ENCODE peak calls at places on chromosome 6, in six cellular contexts. One of them, this sample, is unnamed.

GRCh38 chr6:160931378-160932343 is 59.9 kb upstream of the MAP3K4 start:
- DNase-seq in heart right ventricle: no peak
- DNase-seq in GM20000: peak
- DNase-seq in nephron progenitor cell: no peak
- DNase-seq in mesothelial cell of epicardium: no peak
- DNase-seq in CD8-positive, alpha-beta T cell: no peak
- DNase-seq in this sample: no peak

GRCh38 chr6:37123957-37124729 is 45.8 kb upstream of the PIM1 start:
- DNase-seq in GM20000: no peak
- DNase-seq in heart right ventricle: no peak
- DNase-seq in nephron progenitor cell: no peak
- DNase-seq in mesothelial cell of epicardium: no peak
- DNase-seq in CD8-positive, alpha-beta T cell: no peak
- DNase-seq in this sample: no peak

GRCh38 chr6:38584731-38585130 is 55.0 kb downstream of the BTBD9 start:
- DNase-seq in heart right ventricle: no peak
- DNase-seq in GM20000: no peak
- DNase-seq in nephron progenitor cell: no peak
- DNase-seq in mesothelial cell of epicardium: no peak
- DNase-seq in CD8-positive, alpha-beta T cell: no peak
- DNase-seq in this sample: no peak

GRCh38 chr6:97411610-97412009 is 128.6 kb upstream of the MMS22L start:
- DNase-seq in CD8-positive, alpha-beta T cell: no peak
- DNase-seq in heart right ventricle: no peak
- DNase-seq in nephron progenitor cell: no peak
- DNase-seq in GM20000: no peak
- DNase-seq in mesothelial cell of epicardium: no peak
- DNase-seq in this sample: no peak

GRCh38 chr6:157652601-157653363 is 170.3 kb upstream of the SNX9 start:
- DNase-seq in CD8-positive, alpha-beta T cell: no peak
- DNase-seq in GM20000: no peak
- DNase-seq in mesothelial cell of epicardium: no peak
- DNase-seq in heart right ventricle: no peak
- DNase-seq in nephron progenitor cell: no peak
- DNase-seq in this sample: no peak

GRCh38 chr6:69756357-69756756 is 40.5 kb downstream of the LMBRD1 start:
- DNase-seq in mesothelial cell of epicardium: no peak
- DNase-seq in nephron progenitor cell: no peak
- DNase-seq in GM20000: no peak
- DNase-seq in heart right ventricle: no peak
- DNase-seq in CD8-positive, alpha-beta T cell: no peak
- DNase-seq in this sample: no peak

GRCh38 chr6:133645000-133645619 is 243.8 kb upstream of the TCF21 start:
- DNase-seq in nephron progenitor cell: no peak
- DNase-seq in GM20000: no peak
- DNase-seq in mesothelial cell of epicardium: no peak
- DNase-seq in heart right ventricle: no peak
- DNase-seq in CD8-positive, alpha-beta T cell: no peak
- DNase-seq in this sample: no peak

GRCh38 chr6:81766482-81767069 is 14.1 kb upstream of the TENT5A start:
- DNase-seq in GM20000: no peak
- DNase-seq in heart right ventricle: no peak
- DNase-seq in CD8-positive, alpha-beta T cell: no peak
- DNase-seq in nephron progenitor cell: no peak
- DNase-seq in mesothelial cell of epicardium: no peak
- DNase-seq in this sample: no peak

GRCh38 chr6:77094821-77095220 is 368.5 kb downstream of the HTR1B start:
- DNase-seq in heart right ventricle: no peak
- DNase-seq in GM20000: no peak
- DNase-seq in mesothelial cell of epicardium: no peak
- DNase-seq in nephron progenitor cell: no peak
- DNase-seq in CD8-positive, alpha-beta T cell: no peak
- DNase-seq in this sample: no peak

DNA sequence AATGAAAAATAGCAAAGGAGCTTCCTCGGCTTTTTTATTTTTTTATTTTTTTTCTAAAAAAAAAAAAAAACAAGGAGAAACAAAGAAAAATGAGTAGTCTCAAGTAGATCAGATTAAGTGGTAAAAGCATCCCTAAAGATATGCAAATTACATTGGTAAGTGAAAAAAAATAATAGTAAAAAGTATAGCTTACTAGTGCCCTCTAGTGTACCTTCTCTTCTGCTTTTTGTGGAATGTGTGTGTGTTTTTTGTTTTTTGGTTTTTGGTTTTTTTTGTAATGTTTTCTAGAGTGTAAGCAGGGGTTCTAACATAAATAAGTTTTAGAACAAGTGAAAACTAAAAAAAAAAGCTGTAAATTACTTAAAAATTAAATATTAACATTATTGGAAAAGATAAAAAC is 1062.0 kb downstream of the HACE1 start:
- DNase-seq in mesothelial cell of epicardium: no peak
- DNase-seq in nephron progenitor cell: no peak
- DNase-seq in heart right ventricle: no peak
- DNase-seq in CD8-positive, alpha-beta T cell: no peak
- DNase-seq in GM20000: no peak
- DNase-seq in this sample: no peak
- TF ChIP-seq CTCF in mesothelial cell of epicardium: no peak
- TF ChIP-seq CTCF in nephron progenitor cell: peak
- TF ChIP-seq CTCF in heart right ventricle: no peak
- TF ChIP-seq CTCF in CD8-positive, alpha-beta T cell: no peak
- TF ChIP-seq CTCF in GM20000: peak
- TF ChIP-seq CTCF in this sample: peak

DNA sequence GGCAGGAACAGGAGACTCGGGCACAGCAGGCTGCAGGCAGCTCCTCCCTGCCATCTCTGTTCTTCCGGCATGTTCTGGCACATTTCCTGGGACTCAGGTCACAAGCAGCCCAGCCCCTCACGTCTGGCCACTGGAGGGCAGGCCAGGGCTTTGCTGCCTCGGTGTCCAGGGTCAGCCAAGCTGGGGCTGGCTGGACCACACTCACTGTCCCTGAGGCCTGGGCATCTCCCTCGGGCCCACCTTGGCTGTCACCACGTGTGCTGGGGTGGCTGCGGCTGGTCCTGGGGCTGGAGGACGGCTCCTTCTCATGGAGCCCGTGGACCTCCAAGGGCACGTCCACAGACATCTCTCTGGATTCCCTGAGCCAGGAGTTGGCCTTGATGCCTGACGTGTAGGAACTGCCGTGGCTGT is 18.5 kb downstream of the FRMD1 start:
- DNase-seq in mesothelial cell of epicardium: no peak
- DNase-seq in heart right ventricle: peak
- DNase-seq in CD8-positive, alpha-beta T cell: no peak
- DNase-seq in nephron progenitor cell: peak
- DNase-seq in GM20000: no peak
- DNase-seq in this sample: peak
- TF ChIP-seq CTCF in mesothelial cell of epicardium: peak
- TF ChIP-seq CTCF in heart right ventricle: peak
- TF ChIP-seq CTCF in CD8-positive, alpha-beta T cell: no peak
- TF ChIP-seq CTCF in nephron progenitor cell: peak
- TF ChIP-seq CTCF in GM20000: no peak
- TF ChIP-seq CTCF in this sample: peak

GRCh38 chr6:16511048-16511660 is 250.1 kb downstream of the ATXN1 start:
- DNase-seq in CD8-positive, alpha-beta T cell: no peak
- DNase-seq in nephron progenitor cell: no peak
- DNase-seq in mesothelial cell of epicardium: no peak
- DNase-seq in GM20000: no peak
- DNase-seq in heart right ventricle: no peak
- DNase-seq in this sample: no peak

GRCh38 chr6:16514249-16514648 is 247.0 kb downstream of the ATXN1 start:
- DNase-seq in GM20000: peak
- DNase-seq in heart right ventricle: no peak
- DNase-seq in nephron progenitor cell: no peak
- DNase-seq in CD8-positive, alpha-beta T cell: peak
- DNase-seq in mesothelial cell of epicardium: no peak
- DNase-seq in this sample: no peak

GRCh38 chr6:16512585-16513109 is 248.6 kb downstream of the ATXN1 start:
- DNase-seq in CD8-positive, alpha-beta T cell: no peak
- DNase-seq in GM20000: no peak
- DNase-seq in heart right ventricle: no peak
- DNase-seq in nephron progenitor cell: no peak
- DNase-seq in mesothelial cell of epicardium: no peak
- DNase-seq in this sample: no peak

GRCh38 chr6:16510245-16510644 is 251.0 kb downstream of the ATXN1 start:
- DNase-seq in heart right ventricle: no peak
- DNase-seq in GM20000: no peak
- DNase-seq in nephron progenitor cell: no peak
- DNase-seq in CD8-positive, alpha-beta T cell: no peak
- DNase-seq in mesothelial cell of epicardium: no peak
- DNase-seq in this sample: no peak

DNA sequence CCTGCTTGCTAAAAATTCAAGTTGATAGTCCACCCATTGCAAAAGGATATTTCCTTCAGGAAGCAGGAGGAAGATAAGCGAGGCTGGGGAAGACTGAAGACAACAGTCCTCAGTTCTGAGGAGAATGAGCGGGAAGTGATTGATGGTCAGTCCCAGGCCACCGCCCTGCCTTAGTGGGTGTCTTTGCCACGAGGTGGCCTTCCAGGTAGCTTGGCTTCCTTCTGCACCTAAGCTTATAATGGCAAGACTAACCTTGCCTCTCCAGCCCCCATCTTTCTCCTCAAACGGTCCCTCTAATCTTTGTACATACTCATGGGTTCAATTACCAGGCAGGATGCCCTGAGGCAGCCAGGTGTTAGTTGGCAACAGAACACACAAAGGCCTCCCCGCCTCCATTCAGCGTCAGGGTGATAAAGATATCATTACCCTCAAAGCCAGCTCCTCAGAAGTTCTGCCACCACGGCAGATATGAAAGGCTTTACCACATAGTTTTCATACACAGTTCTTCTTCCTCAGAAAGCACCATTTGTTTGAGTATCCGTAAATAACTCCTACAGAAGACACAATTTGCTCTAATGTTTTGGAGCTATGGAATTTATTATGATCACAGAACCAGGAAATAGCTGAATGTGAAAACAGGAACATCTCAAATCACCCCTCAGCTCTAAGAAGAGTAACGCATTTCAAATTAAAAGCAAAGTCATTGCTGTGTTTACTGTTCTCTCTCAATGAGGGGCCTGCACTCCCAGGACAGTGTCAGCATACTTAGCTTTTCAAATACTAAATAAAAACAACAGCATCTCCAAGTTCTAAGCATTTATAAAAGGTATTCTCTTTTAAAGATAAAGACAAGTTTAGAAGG is 249.3 kb downstream of the ATXN1 start:
- DNase-seq in GM20000: no peak
- DNase-seq in heart right ventricle: no peak
- DNase-seq in CD8-positive, alpha-beta T cell: peak
- DNase-seq in mesothelial cell of epicardium: no peak
- DNase-seq in nephron progenitor cell: no peak
- DNase-seq in this sample: no peak
- TF ChIP-seq CTCF in GM20000: no peak
- TF ChIP-seq CTCF in heart right ventricle: no peak
- TF ChIP-seq CTCF in CD8-positive, alpha-beta T cell: no peak
- TF ChIP-seq CTCF in mesothelial cell of epicardium: no peak
- TF ChIP-seq CTCF in nephron progenitor cell: no peak
- TF ChIP-seq CTCF in this sample: no peak

GRCh38 chr6:125338381-125338780 is 36.6 kb upstream of the HDDC2 start:
- DNase-seq in CD8-positive, alpha-beta T cell: no peak
- DNase-seq in mesothelial cell of epicardium: no peak
- DNase-seq in GM20000: no peak
- DNase-seq in nephron progenitor cell: no peak
- DNase-seq in heart right ventricle: no peak
- DNase-seq in this sample: no peak

GRCh38 chr6:125332664-125333063 is 30.9 kb upstream of the HDDC2 start:
- DNase-seq in GM20000: no peak
- DNase-seq in heart right ventricle: no peak
- DNase-seq in nephron progenitor cell: no peak
- DNase-seq in mesothelial cell of epicardium: no peak
- DNase-seq in CD8-positive, alpha-beta T cell: no peak
- DNase-seq in this sample: no peak
- TF ChIP-seq CTCF in GM20000: no peak
- TF ChIP-seq CTCF in heart right ventricle: no peak
- TF ChIP-seq CTCF in nephron progenitor cell: no peak
- TF ChIP-seq CTCF in mesothelial cell of epicardium: no peak
- TF ChIP-seq CTCF in CD8-positive, alpha-beta T cell: no peak
- TF ChIP-seq CTCF in this sample: no peak

DNA sequence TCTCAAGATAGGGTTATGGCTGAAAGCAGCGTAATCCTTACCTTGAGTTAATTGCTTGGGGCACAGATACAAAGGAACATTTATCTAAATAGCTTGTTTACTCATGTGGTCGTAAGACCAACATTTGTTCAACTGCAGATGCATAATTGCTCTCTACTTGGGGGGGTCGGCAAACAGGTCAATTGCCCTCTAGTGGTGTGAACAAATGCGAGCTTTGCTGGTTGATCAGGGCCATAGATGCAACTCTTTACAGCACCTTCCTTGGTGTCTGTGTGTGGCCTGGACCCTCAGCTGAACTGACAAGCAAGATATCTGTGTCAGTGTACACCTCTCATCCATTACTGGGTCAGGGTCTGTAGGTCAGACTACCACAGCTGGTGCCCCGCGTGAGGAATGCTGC is 24.1 kb downstream of the HLA-DPA1 start:
- DNase-seq in mesothelial cell of epicardium: no peak
- DNase-seq in GM20000: no peak
- DNase-seq in CD8-positive, alpha-beta T cell: no peak
- DNase-seq in nephron progenitor cell: no peak
- DNase-seq in heart right ventricle: no peak
- DNase-seq in this sample: no peak
- TF ChIP-seq CTCF in mesothelial cell of epicardium: no peak
- TF ChIP-seq CTCF in GM20000: no peak
- TF ChIP-seq CTCF in CD8-positive, alpha-beta T cell: no peak
- TF ChIP-seq CTCF in nephron progenitor cell: no peak
- TF ChIP-seq CTCF in heart right ventricle: no peak
- TF ChIP-seq CTCF in this sample: no peak

GRCh38 chr6:159875194-159875593 is 15.6 kb upstream of the MAS1 start:
- DNase-seq in heart right ventricle: no peak
- DNase-seq in mesothelial cell of epicardium: no peak
- DNase-seq in nephron progenitor cell: peak
- DNase-seq in GM20000: no peak
- DNase-seq in CD8-positive, alpha-beta T cell: no peak
- DNase-seq in this sample: no peak
- TF ChIP-seq CTCF in heart right ventricle: no peak
- TF ChIP-seq CTCF in mesothelial cell of epicardium: no peak
- TF ChIP-seq CTCF in nephron progenitor cell: no peak
- TF ChIP-seq CTCF in GM20000: no peak
- TF ChIP-seq CTCF in CD8-positive, alpha-beta T cell: no peak
- TF ChIP-seq CTCF in this sample: no peak

DNA sequence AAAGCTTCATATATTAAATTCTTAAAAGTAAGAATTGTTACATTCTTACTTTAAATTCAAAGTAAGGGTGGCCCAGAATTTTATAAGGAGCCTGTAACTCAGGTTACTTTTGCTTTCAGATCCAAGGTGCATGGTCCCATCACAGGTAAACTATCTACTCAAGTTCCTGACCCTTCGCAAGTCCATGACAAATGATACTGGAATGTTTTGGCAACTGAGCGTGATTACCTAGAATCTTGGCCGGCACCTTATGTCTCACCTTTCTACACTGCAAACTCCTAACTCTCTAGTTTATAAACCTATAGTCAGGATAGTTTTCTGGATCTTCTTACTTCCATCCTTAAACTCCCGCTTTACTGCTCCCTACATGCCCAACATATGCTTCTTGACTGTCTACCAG is 67.9 kb upstream of the HMGN3 start:
- DNase-seq in heart right ventricle: no peak
- DNase-seq in GM20000: no peak
- DNase-seq in nephron progenitor cell: no peak
- DNase-seq in CD8-positive, alpha-beta T cell: no peak
- DNase-seq in mesothelial cell of epicardium: no peak
- DNase-seq in this sample: no peak
- TF ChIP-seq CTCF in heart right ventricle: no peak
- TF ChIP-seq CTCF in GM20000: no peak
- TF ChIP-seq CTCF in nephron progenitor cell: no peak
- TF ChIP-seq CTCF in CD8-positive, alpha-beta T cell: no peak
- TF ChIP-seq CTCF in mesothelial cell of epicardium: no peak
- TF ChIP-seq CTCF in this sample: no peak